ENCODE peak calls at places on chromosomes 1 and 21, in seven cellular contexts. M is prostate gland; L is hepatocyte; Y is KG1; X is astrocyte of the spinal cord; Q is activated CD4-positive, alpha-beta T cell treated with anti-CD3 and anti-CD28 coated beads for 24 hours; C is GM13977. G is an unnamed sample.

GRCh38 chr21:31162827-31163226 is 124.6 kb upstream of the KRTAP19-8 start:
- DNase-seq in M (no peak), L (no peak), Y (no peak), X (peak; percentile 70), Q (no peak), C (no peak), G (no peak)

GRCh38 chr1:234840843-234841242 is 230.9 kb upstream of the IRF2BP2 start:
- DNase-seq in M (no peak), L (no peak), Y (no peak), X (no peak), Q (no peak), C (no peak), G (peak; percentile 37)

GRCh38 chr1:31707711-31708110 is 3.9 kb upstream of the COL16A1 start:
- DNase-seq in M (no peak), L (no peak), Y (no peak), X (peak; percentile 67), Q (no peak), C (peak; percentile 66), G (peak; percentile 25)

GRCh38 chr1:197444754-197445153 is 176.7 kb downstream of the CRB1 start:
- DNase-seq in M (no peak), L (no peak), Y (no peak), X (no peak), Q (no peak), C (no peak), G (no peak)

GRCh38 chr1:32769524-32770220 is 47.5 kb downstream of the YARS1 start:
- DNase-seq in M (no peak), L (no peak), Y (no peak), X (no peak), Q (no peak), C (peak; percentile 22), G (no peak)

GRCh38 chr1:1431845-1432565 is 3.5 kb upstream of the VWA1 start:
- DNase-seq in M (no peak), L (peak; percentile 84), Y (no peak), X (no peak), Q (no peak), C (peak; percentile 39), G (no peak)

GRCh38 chr21:45364464-45365185 is 40.3 kb upstream of the COL18A1 start:
- DNase-seq in M (no peak), L (no peak), Y (no peak), X (no peak), Q (no peak), C (no peak), G (no peak)

GRCh38 chr1:213425631-213426030 is 374.6 kb downstream of the RPS6KC1 start:
- DNase-seq in M (no peak), L (no peak), Y (no peak), X (no peak), Q (no peak), C (no peak), G (no peak)

GRCh38 chr1:79079770-79080169 is 73.2 kb upstream of the ADGRL4 start:
- DNase-seq in M (no peak), L (peak; percentile 38), Y (no peak), X (peak; percentile 89), Q (no peak), C (no peak), G (no peak)

GRCh38 chr1:8457771-8458409 is 140.0 kb downstream of the SLC45A1 start:
- DNase-seq in M (no peak), L (no peak), Y (no peak), X (no peak), Q (no peak), C (no peak), G (no peak)

GRCh38 chr1:163174524-163175437 is 27.9 kb downstream of the RGS5 start:
- DNase-seq in M (peak; percentile 43), L (peak; percentile 82), Y (no peak), X (peak; percentile 82), Q (peak; percentile 14), C (peak; percentile 36), G (peak; percentile 46)

GRCh38 chr1:151001592-151001991 is 5.1 kb downstream of the MINDY1 start:
- DNase-seq in M (no peak), L (no peak), Y (no peak), X (no peak), Q (no peak), C (no peak), G (no peak)

GRCh38 chr1:44733365-44733764 is 2.4 kb upstream of the RNU5D-1 start:
- DNase-seq in M (no peak), L (no peak), Y (no peak), X (peak; percentile 56), Q (no peak), C (no peak), G (no peak)

GRCh38 chr21:25283720-25284119 is 323.6 kb downstream of the MRPL39 start:
- DNase-seq in M (no peak), L (peak; percentile 54), Y (no peak), X (peak; percentile 37), Q (peak; percentile 1), C (peak; percentile 2), G (peak; percentile 7)

GRCh38 chr1:90558126-90558525 is 159.0 kb downstream of the BARHL2 start:
- DNase-seq in M (no peak), L (no peak), Y (no peak), X (no peak), Q (no peak), C (no peak), G (no peak)

GRCh38 chr1:81682490-81682889 is 118.2 kb upstream of the ADGRL2 start:
- DNase-seq in M (no peak), L (no peak), Y (no peak), X (peak; percentile 46), Q (no peak), C (no peak), G (no peak)

GRCh38 chr1:98260839-98261238 is 340.0 kb upstream of the DPYD start:
- DNase-seq in M (no peak), L (no peak), Y (no peak), X (no peak), Q (no peak), C (no peak), G (no peak)

GRCh38 chr1:62142550-62142949 is 52.1 kb upstream of the L1TD1 start:
- DNase-seq in M (no peak), L (no peak), Y (no peak), X (no peak), Q (no peak), C (no peak), G (no peak)

GRCh38 chr1:62800825-62801306 is 16.9 kb downstream of the ATG4C start:
- DNase-seq in M (no peak), L (no peak), Y (peak; percentile 60), X (no peak), Q (no peak), C (peak; percentile 67), G (no peak)

GRCh38 chr1:238468068-238468467 is 577.3 kb upstream of the ZP4 start:
- DNase-seq in M (no peak), L (no peak), Y (no peak), X (no peak), Q (no peak), C (no peak), G (no peak)

GRCh38 chr1:8357329-8358101 is 39.6 kb downstream of the SLC45A1 start:
- DNase-seq in M (no peak), L (no peak), Y (no peak), X (no peak), Q (no peak), C (no peak), G (no peak)

GRCh38 chr1:23718482-23718881 is 24.8 kb upstream of the ELOA start:
- DNase-seq in M (no peak), L (peak; percentile 53), Y (no peak), X (peak; percentile 23), Q (no peak), C (no peak), G (no peak)

GRCh38 chr1:194538453-194538852 is 1352.0 kb upstream of the B3GALT2 start:
- DNase-seq in M (no peak), L (no peak), Y (no peak), X (no peak), Q (no peak), C (no peak), G (no peak)

GRCh38 chr21:30227633-30228404 is 11.9 kb upstream of the CLDN8 start:
- DNase-seq in M (peak; percentile 93), L (peak; percentile 83), Y (no peak), X (peak; percentile 93), Q (no peak), C (no peak), G (no peak)

GRCh38 chr1:164480285-164480907 is 78.6 kb upstream of the PBX1 start:
- DNase-seq in M (no peak), L (no peak), Y (no peak), X (no peak), Q (no peak), C (no peak), G (no peak)

GRCh38 chr1:225388372-225388771 is 39.5 kb downstream of the LBR start:
- DNase-seq in M (no peak), L (no peak), Y (no peak), X (no peak), Q (no peak), C (no peak), G (no peak)

GRCh38 chr1:1680912-1681273 is 11.7 kb downstream of the SLC35E2B start:
- DNase-seq in M (no peak), L (peak; percentile 71), Y (no peak), X (peak; percentile 20), Q (no peak), C (no peak), G (no peak)

GRCh38 chr1:165639821-165640623 is 9.0 kb downstream of the MGST3 start:
- DNase-seq in M (no peak), L (no peak), Y (no peak), X (no peak), Q (no peak), C (no peak), G (no peak)

GRCh38 chr1:211236633-211237321 is 22.4 kb upstream of the RCOR3 start:
- DNase-seq in M (no peak), L (no peak), Y (no peak), X (peak; percentile 3), Q (no peak), C (no peak), G (no peak)

G was measured in activated T-cell treated with anti-CD3 and anti-CD28 coated beads, Interleukin-2, amount 50 U/mL, for 72 hours.